ENCODE peak calls at places on chromosomes 4 and X, in ten cellular contexts. G, P, V, J, R, Y, E, X, I and N are unnamed samples.

GRCh38 chr4:7650606-7651400 is 216.1 kb upstream of the PSAPL1 start:
- DNase-seq in G (no peak), P (no peak), V (peak; percentile 47), J (no peak), R (peak; percentile 36), Y (no peak), E (peak; percentile 56), X (no peak), I (peak; percentile 37), N (peak; percentile 27)

GRCh38 chr4:15689540-15689939 is 7.9 kb downstream of the FAM200B start:
- DNase-seq in G (no peak), P (no peak), V (no peak), J (no peak), R (no peak), Y (no peak), E (no peak), X (no peak), I (no peak), N (no peak)

GRCh38 chrX:101081257-101081656 is 2.6 kb downstream of the TMEM35A start:
- DNase-seq in G (no peak), P (no peak), V (no peak), J (no peak), R (no peak), Y (no peak), E (no peak), X (no peak), I (no peak), N (no peak)

GRCh38 chr4:186554890-186555827 is at the start of gene MTNR1A:
- DNase-seq in G (peak; percentile 78), P (no peak), V (no peak), J (peak; percentile 14), R (peak; percentile 14), Y (no peak), E (no peak), X (no peak), I (no peak), N (no peak)

GRCh38 chrX:132412208-132412607 is 76.6 kb downstream of the MBNL3 start:
- DNase-seq in G (no peak), P (no peak), V (no peak), J (no peak), R (no peak), Y (no peak), E (no peak), X (no peak), I (no peak), N (no peak)

GRCh38 chr4:51932261-51932660 is 87.9 kb downstream of the LRRC66 start:
- DNase-seq in G (no peak), P (no peak), V (no peak), J (no peak), R (no peak), Y (no peak), E (peak; percentile 46), X (no peak), I (no peak), N (no peak)

GRCh38 chrX:107730991-107731766 is 44.4 kb downstream of the TSC22D3 start:
- DNase-seq in G (no peak), P (no peak), V (no peak), J (no peak), R (no peak), Y (no peak), E (no peak), X (no peak), I (no peak), N (no peak)

GRCh38 chr4:76108467-76109181 is 34.1 kb downstream of the ART3 start:
- DNase-seq in G (no peak), P (no peak), V (peak; percentile 35), J (no peak), R (peak; percentile 13), Y (no peak), E (no peak), X (no peak), I (no peak), N (no peak)

GRCh38 chrX:152663086-152663485 is 25.4 kb downstream of the GABRQ start:
- DNase-seq in G (no peak), P (no peak), V (no peak), J (no peak), R (no peak), Y (no peak), E (no peak), X (no peak), I (no peak), N (no peak)

GRCh38 chr4:177809786-177810185 is 367.5 kb upstream of the AGA start:
- DNase-seq in G (no peak), P (no peak), V (no peak), J (no peak), R (no peak), Y (no peak), E (no peak), X (no peak), I (no peak), N (no peak)

GRCh38 chrX:2576793-2577192 is 76.0 kb upstream of the DHRSX start:
- DNase-seq in G (no peak), P (no peak), V (no peak), J (no peak), R (no peak), Y (no peak), E (no peak), X (no peak), I (no peak), N (no peak)

GRCh38 chrX:40503094-40503493 is 77.7 kb upstream of the ATP6AP2 start:
- DNase-seq in G (no peak), P (no peak), V (no peak), J (no peak), R (no peak), Y (no peak), E (no peak), X (no peak), I (no peak), N (no peak)

GRCh38 chrX:115408736-115409390 is 119.3 kb downstream of the LUZP4 start:
- DNase-seq in G (no peak), P (no peak), V (no peak), J (no peak), R (peak; percentile 11), Y (no peak), E (no peak), X (no peak), I (no peak), N (no peak)

GRCh38 chrX:7889680-7890079 is 37.5 kb downstream of the PNPLA4 start:
- DNase-seq in G (no peak), P (no peak), V (no peak), J (no peak), R (peak; percentile 0), Y (no peak), E (no peak), X (no peak), I (no peak), N (no peak)

GRCh38 chrX:24282381-24283121 is 31.3 kb downstream of the SUPT20HL2 start:
- DNase-seq in G (no peak), P (no peak), V (peak; percentile 11), J (peak; percentile 17), R (peak; percentile 51), Y (no peak), E (peak; percentile 20), X (no peak), I (no peak), N (no peak)

DNA sequence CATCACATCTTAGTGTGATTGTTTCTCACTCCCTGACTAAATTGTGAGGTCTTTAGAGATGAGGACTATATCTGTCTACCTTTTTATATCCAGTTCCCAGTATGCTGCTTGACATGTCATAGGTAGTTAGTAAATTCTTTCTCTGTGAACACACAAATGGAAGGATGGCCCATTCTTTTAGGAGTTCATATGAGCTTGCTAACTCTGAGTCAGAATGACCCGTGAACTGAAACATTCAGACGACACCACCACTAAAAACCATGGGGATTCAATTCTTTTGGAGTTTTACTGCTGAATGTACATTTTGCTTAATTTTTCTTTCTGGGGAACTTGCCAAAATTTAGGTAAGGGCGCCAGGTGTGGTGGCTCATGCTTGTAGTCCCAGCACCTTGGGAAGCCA is 13.9 kb downstream of the OFD1 start:
- DNase-seq in G (no peak), P (no peak), V (no peak), J (no peak), R (no peak), Y (no peak), E (no peak), X (no peak), I (no peak), N (no peak)
- H3K4me1 ChIP-seq in G (no peaks in the 10 kb centered on the region), P (no peaks in the 10 kb centered on the region), V (peaks cover 46% of the 10 kb centered on the region), J (no peaks in the 10 kb centered on the region), R (peaks cover 2% of the 10 kb centered on the region), Y (no peaks in the 10 kb centered on the region), E (no peaks in the 10 kb centered on the region), X (peaks cover 6% of the 10 kb centered on the region), I (no peaks in the 10 kb centered on the region), N (no peaks in the 10 kb centered on the region)

GRCh38 chr4:1718095-1718850 is 2.9 kb downstream of the TMEM129 start:
- DNase-seq in G (peak; percentile 67), P (no peak), V (peak; percentile 80), J (peak; percentile 74), R (no peak), Y (no peak), E (peak; percentile 16), X (no peak), I (peak; percentile 70), N (peak; percentile 72)
- H3K4me1 ChIP-seq in G (peaks cover 24% of the 10 kb centered on the region), P (peaks cover 4% of the 10 kb centered on the region), V (peaks cover 72% of the 10 kb centered on the region), J (peaks cover 78% of the 10 kb centered on the region), R (peaks cover 16% of the 10 kb centered on the region), Y (peaks cover 45% of the 10 kb centered on the region), E (peaks cover 50% of the 10 kb centered on the region), X (peaks cover 46% of the 10 kb centered on the region), I (peaks cover 29% of the 10 kb centered on the region), N (no peaks in the 10 kb centered on the region)

GRCh38 chr4:31045724-31046318 is 325.7 kb downstream of the PCDH7 start:
- DNase-seq in G (no peak), P (peak; percentile 30), V (peak; percentile 31), J (peak; percentile 35), R (peak; percentile 47), Y (no peak), E (no peak), X (no peak), I (no peak), N (no peak)
- H3K4me1 ChIP-seq in G (no peaks in the 10 kb centered on the region), P (peaks cover 3% of the 10 kb centered on the region), V (no peaks in the 10 kb centered on the region), J (no peaks in the 10 kb centered on the region), R (no peaks in the 10 kb centered on the region), Y (no peaks in the 10 kb centered on the region), E (peaks cover 50% of the 10 kb centered on the region), X (no peaks in the 10 kb centered on the region), I (no peaks in the 10 kb centered on the region), N (no peaks in the 10 kb centered on the region)

GRCh38 chrX:17706676-17707075 is 30.6 kb upstream of the SCML1 start:
- DNase-seq in G (no peak), P (no peak), V (no peak), J (no peak), R (peak; percentile 59), Y (no peak), E (no peak), X (no peak), I (no peak), N (no peak)

GRCh38 chrX:17713288-17713687 is 24.0 kb upstream of the SCML1 start:
- DNase-seq in G (no peak), P (no peak), V (no peak), J (no peak), R (no peak), Y (no peak), E (no peak), X (no peak), I (no peak), N (no peak)

GRCh38 chrX:17707731-17708130 is 29.6 kb upstream of the SCML1 start:
- DNase-seq in G (no peak), P (no peak), V (no peak), J (no peak), R (no peak), Y (no peak), E (no peak), X (no peak), I (no peak), N (no peak)

GRCh38 chrX:17705211-17705610 is 32.1 kb upstream of the SCML1 start:
- DNase-seq in G (no peak), P (no peak), V (no peak), J (no peak), R (no peak), Y (no peak), E (no peak), X (no peak), I (no peak), N (no peak)

GRCh38 chrX:17710836-17711235 is 26.5 kb upstream of the SCML1 start:
- DNase-seq in G (no peak), P (no peak), V (no peak), J (no peak), R (no peak), Y (no peak), E (no peak), X (no peak), I (no peak), N (no peak)
- H3K4me1 ChIP-seq in G (no peaks in the 10 kb centered on the region), P (no peaks in the 10 kb centered on the region), V (no peaks in the 10 kb centered on the region), J (no peaks in the 10 kb centered on the region), R (no peaks in the 10 kb centered on the region), Y (no peaks in the 10 kb centered on the region), E (peaks cover 11% of the 10 kb centered on the region), X (no peaks in the 10 kb centered on the region), I (no peaks in the 10 kb centered on the region), N (no peaks in the 10 kb centered on the region)